ENCODE peak calls at places on chromosomes 1 and 21, in nine cellular contexts. D is SK-MEL-5; W is stimulated activated CD4-positive, alpha-beta T cell treated with anti-CD3 and anti-CD28 coated beads, TNF-alpha, amount 100 ng/mL, for 24 hours; E is HS-5; Y is mucosa of descending colon; S is adipocyte; B is midbrain; P is B cell; Q is M059J. J is an unnamed sample.

GRCh38 chr1:160451119-160451858 is 50.9 kb downstream of the VANGL2 start:
- DNase-seq in D (no peak), W (no peak), E (no peak), Y (no peak), S (no peak), B (no peak), P (no peak), Q (no peak), J (no peak)

GRCh38 chr1:173903827-173904226 is 13.3 kb downstream of the SERPINC1 start:
- DNase-seq in D (no peak), W (no peak), E (no peak), Y (no peak), S (no peak), B (no peak), P (no peak), Q (no peak), J (no peak)

GRCh38 chr1:67791686-67792475 is 41.4 kb downstream of the GNG12 start:
- DNase-seq in D (peak), W (no peak), E (peak), Y (no peak), S (peak), B (no peak), P (no peak), Q (peak), J (peak)

GRCh38 chr1:55428944-55429931 is 214.1 kb upstream of the USP24 start:
- DNase-seq in D (peak), W (no peak), E (peak), Y (no peak), S (peak), B (no peak), P (no peak), Q (peak), J (peak)

GRCh38 chr1:160656737-160657476 is 10.1 kb upstream of the SLAMF1 start:
- DNase-seq in D (no peak), W (no peak), E (no peak), Y (no peak), S (no peak), B (no peak), P (no peak), Q (no peak), J (no peak)

GRCh38 chr1:41383094-41383852 is 22.0 kb downstream of the FOXO6 start:
- DNase-seq in D (no peak), W (no peak), E (peak), Y (no peak), S (peak), B (no peak), P (peak), Q (no peak), J (peak)

GRCh38 chr1:116982319-116983004 is 19.1 kb upstream of the CD101 start:
- DNase-seq in D (no peak), W (no peak), E (no peak), Y (peak), S (no peak), B (no peak), P (no peak), Q (no peak), J (no peak)

GRCh38 chr1:223129229-223129851 is 13.7 kb downstream of the TLR5 start:
- DNase-seq in D (peak), W (no peak), E (no peak), Y (peak), S (peak), B (peak), P (peak), Q (peak), J (no peak)

GRCh38 chr1:115929846-115930245 is 46.5 kb upstream of the SLC22A15 start:
- DNase-seq in D (no peak), W (no peak), E (peak), Y (peak), S (peak), B (peak), P (no peak), Q (peak), J (peak)

GRCh38 chr21:26116456-26117011 is 54.0 kb downstream of the APP start:
- DNase-seq in D (peak), W (no peak), E (peak), Y (no peak), S (peak), B (no peak), P (no peak), Q (peak), J (no peak)

GRCh38 chr1:41341756-41342562 is 19.3 kb upstream of the FOXO6 start:
- DNase-seq in D (no peak), W (no peak), E (no peak), Y (peak), S (no peak), B (no peak), P (no peak), Q (peak), J (peak)

GRCh38 chr1:84888753-84889152 is 4.3 kb downstream of the LPAR3 start:
- DNase-seq in D (no peak), W (no peak), E (no peak), Y (no peak), S (no peak), B (no peak), P (no peak), Q (peak), J (peak)

GRCh38 chr1:14855278-14855677 is 256.8 kb downstream of the KAZN start:
- DNase-seq in D (no peak), W (no peak), E (no peak), Y (no peak), S (no peak), B (no peak), P (no peak), Q (peak), J (no peak)

GRCh38 chr1:73801912-73802429 is 396.0 kb downstream of the LRRIQ3 start:
- DNase-seq in D (no peak), W (no peak), E (no peak), Y (no peak), S (no peak), B (no peak), P (no peak), Q (no peak), J (peak)